ENCODE peak calls at places on chromosomes 16 and 17, in eight cellular contexts. H, U, N, Z, F, Y, P and V are unnamed samples.

GRCh38 chr16:11356573-11357331 is 11.5 kb downstream of the RMI2 start:
- DNase-seq in N (no peak), U (no peak), H (peak; percentile 51), Y (peak; percentile 52), P (no peak), Z (peak; percentile 2), F (peak; percentile 62), V (peak; percentile 69)

GRCh38 chr16:84685210-84685609 is 14.6 kb upstream of the USP10 start:
- DNase-seq in Y (no peak), N (no peak), F (no peak), P (no peak), U (no peak), Z (no peak), H (no peak), V (no peak)

GRCh38 chr16:11224096-11224893 is 31.7 kb downstream of the SOCS1 start:
- DNase-seq in U (no peak), Y (no peak), N (peak; percentile 13), P (peak; percentile 67), F (peak; percentile 63), Z (no peak), H (no peak), V (peak; percentile 15)

GRCh38 chr16:87678618-87679017 is 76.3 kb downstream of the JPH3 start:
- DNase-seq in Y (no peak), N (no peak), P (no peak), H (peak; percentile 19), Z (no peak), U (no peak), F (no peak), V (no peak)

GRCh38 chr16:7513429-7513828 is 180.8 kb downstream of the RBFOX1 start:
- DNase-seq in F (no peak), Y (no peak), U (no peak), N (no peak), Z (no peak), H (no peak), P (no peak), V (no peak)

GRCh38 chr17:76720211-76720610 is 6.2 kb downstream of the JMJD6 start:
- DNase-seq in N (no peak), P (no peak), U (no peak), F (no peak), H (no peak), Y (no peak), Z (no peak), V (no peak)

GRCh38 chr17:40935624-40936023 is 1.8 kb downstream of the KRT23 start:
- DNase-seq in N (no peak), U (no peak), P (no peak), F (no peak), H (no peak), Y (no peak), Z (no peak), V (no peak)

GRCh38 chr17:48529191-48529979 is 1.4 kb downstream of the HOXB1 start:
- DNase-seq in U (no peak), F (no peak), N (no peak), H (no peak), P (no peak), Y (no peak), Z (no peak), V (no peak)

GRCh38 chr16:19898924-19899604 is 14.4 kb upstream of the GPRC5B start:
- DNase-seq in U (peak; percentile 8), F (no peak), H (peak; percentile 55), Y (peak; percentile 57), Z (peak; percentile 54), N (no peak), P (no peak), V (peak; percentile 62)

GRCh38 chr16:87570938-87571867 is 31.1 kb upstream of the JPH3 start:
- DNase-seq in N (peak; percentile 28), Z (peak; percentile 14), U (no peak), Y (peak; percentile 29), P (no peak), F (no peak), H (peak; percentile 51), V (peak; percentile 48)

GRCh38 chr17:69060835-69061234 is at the start of gene ABCA9:
- DNase-seq in P (no peak), H (peak; percentile 90), Y (no peak), U (no peak), Z (no peak), N (no peak), F (no peak), V (peak; percentile 74)

GRCh38 chr17:57482657-57483056 is 226.3 kb downstream of the MSI2 start:
- DNase-seq in U (no peak), H (no peak), Z (no peak), F (no peak), Y (peak; percentile 20), P (no peak), N (no peak), V (no peak)

GRCh38 chr17:14871921-14872320 is 393.2 kb downstream of the PMP22 start:
- DNase-seq in Y (peak; percentile 25), U (no peak), F (no peak), H (no peak), N (no peak), Z (no peak), P (no peak), V (no peak)

GRCh38 chr17:77958716-77959215 is 263 bp downstream of the TNRC6C start:
- DNase-seq in P (no peak), Y (peak; percentile 5), U (no peak), H (no peak), N (no peak), Z (no peak), F (no peak), V (no peak)

GRCh38 chr17:17453088-17453487 is 23.7 kb upstream of the MED9 start:
- DNase-seq in Z (no peak), F (no peak), P (no peak), Y (no peak), H (no peak), U (no peak), N (no peak), V (no peak)

GRCh38 chr17:76585649-76586593 is at the start of gene ST6GALNAC2:
- DNase-seq in Z (peak; percentile 81), Y (peak; percentile 66), P (peak; percentile 28), N (no peak), H (peak; percentile 50), U (peak; percentile 56), F (peak; percentile 25), V (peak; percentile 64)

GRCh38 chr17:75152971-75153853 is 1.1 kb downstream of the JPT1 start:
- DNase-seq in N (no peak), Z (peak; percentile 57), U (no peak), H (peak; percentile 49), Y (peak; percentile 57), P (no peak), F (no peak), V (peak; percentile 12)

GRCh38 chr16:86516618-86517003 is 6.3 kb downstream of the FOXF1 start:
- DNase-seq in P (no peak), H (no peak), F (no peak), U (no peak), Z (no peak), N (no peak), Y (no peak), V (peak; percentile 76)

GRCh38 chr17:78826426-78826825 is 14.2 kb downstream of the USP36 start:
- DNase-seq in Y (peak; percentile 36), F (no peak), N (no peak), Z (no peak), H (no peak), P (no peak), U (no peak), V (peak; percentile 67)

GRCh38 chr17:9101356-9101755 is 80.0 kb downstream of the NTN1 start:
- DNase-seq in P (no peak), N (no peak), U (no peak), Z (no peak), F (no peak), Y (no peak), H (no peak), V (no peak)

GRCh38 chr16:54444851-54445523 is 158.4 kb upstream of the IRX3 start:
- DNase-seq in F (no peak), N (no peak), P (no peak), Y (no peak), H (no peak), Z (no peak), U (no peak), V (no peak)

GRCh38 chr16:88534731-88535141 is 35.5 kb upstream of the ZC3H18 start:
- DNase-seq in Y (no peak), F (peak; percentile 26), Z (no peak), H (no peak), U (no peak), P (peak; percentile 21), N (no peak), V (no peak)

GRCh38 chr17:7750321-7750821 is 32.8 kb downstream of the DNAH2 start:
- DNase-seq in Y (peak; percentile 88), H (peak; percentile 51), N (no peak), U (no peak), Z (no peak), F (no peak), P (no peak), V (peak; percentile 36)

GRCh38 chr17:28488154-28488883 is 14.9 kb downstream of the SLC13A2 start:
- DNase-seq in N (no peak), Z (no peak), U (no peak), P (no peak), F (no peak), H (no peak), Y (no peak), V (no peak)

GRCh38 chr17:81090361-81091133 is 55.6 kb downstream of the BAIAP2 start:
- DNase-seq in F (no peak), N (no peak), P (no peak), U (no peak), H (no peak), Y (peak; percentile 13), Z (no peak), V (no peak)

GRCh38 chr16:58614212-58614611 is 15.4 kb downstream of the CNOT1 start:
- DNase-seq in N (no peak), F (no peak), P (no peak), H (no peak), U (no peak), Z (no peak), Y (peak; percentile 84), V (no peak)

GRCh38 chr17:1498869-1499268 is 6.4 kb upstream of the MYO1C start:
- DNase-seq in F (no peak), U (no peak), N (no peak), H (no peak), Z (no peak), Y (peak; percentile 32), P (no peak), V (peak; percentile 37)